ENCODE peak calls at places on chromosomes 16 and 17, in four cellular contexts. One of them, this sample, is unnamed.

GRCh38 chr16:9136596-9136995 is 45.2 kb downstream of the HAPSTR1 start:
- DNase-seq in A549: no peak
- DNase-seq in NCI-H2029: no peak
- DNase-seq in lower lobe of right lung: peak
- DNase-seq in this sample: no peak

GRCh38 chr16:75065149-75065807 is 51.3 kb downstream of the LDHD start:
- DNase-seq in lower lobe of right lung: peak
- DNase-seq in NCI-H2029: no peak
- DNase-seq in A549: peak
- DNase-seq in this sample: no peak

GRCh38 chr17:60851181-60851580 is 173.5 kb downstream of the BCAS3 start:
- DNase-seq in NCI-H2029: no peak
- DNase-seq in A549: no peak
- DNase-seq in lower lobe of right lung: no peak
- DNase-seq in this sample: no peak

GRCh38 chr17:3966720-3967363 is 2.6 kb upstream of the ATP2A3 start:
- DNase-seq in NCI-H2029: no peak
- DNase-seq in A549: no peak
- DNase-seq in lower lobe of right lung: no peak
- DNase-seq in this sample: no peak

GRCh38 chr17:2212328-2212981 is 91.1 kb downstream of the SMG6 start:
- DNase-seq in lower lobe of right lung: no peak
- DNase-seq in NCI-H2029: no peak
- DNase-seq in A549: no peak
- DNase-seq in this sample: no peak

GRCh38 chr16:24846548-24847357 is 990 bp downstream of the SLC5A11 start:
- DNase-seq in A549: no peak
- DNase-seq in NCI-H2029: no peak
- DNase-seq in lower lobe of right lung: no peak
- DNase-seq in this sample: no peak

GRCh38 chr17:57868775-57869598 is 19.1 kb upstream of the MRPS23 start:
- DNase-seq in NCI-H2029: no peak
- DNase-seq in A549: no peak
- DNase-seq in lower lobe of right lung: no peak
- DNase-seq in this sample: no peak

GRCh38 chr16:68065716-68066305 is 19.4 kb upstream of the NFATC3 start:
- DNase-seq in A549: no peak
- DNase-seq in NCI-H2029: no peak
- DNase-seq in lower lobe of right lung: no peak
- DNase-seq in this sample: no peak

GRCh38 chr16:83992624-83993023 is 24.6 kb downstream of the NECAB2 start:
- DNase-seq in NCI-H2029: peak
- DNase-seq in lower lobe of right lung: no peak
- DNase-seq in A549: no peak
- DNase-seq in this sample: no peak

GRCh38 chr17:30413109-30413508 is 34.4 kb downstream of the CPD start:
- DNase-seq in lower lobe of right lung: no peak
- DNase-seq in NCI-H2029: no peak
- DNase-seq in A549: no peak
- DNase-seq in this sample: no peak

GRCh38 chr16:83403751-83404150 is 404.0 kb upstream of the HSBP1 start:
- DNase-seq in A549: no peak
- DNase-seq in NCI-H2029: no peak
- DNase-seq in lower lobe of right lung: no peak
- DNase-seq in this sample: no peak

GRCh38 chr16:84607694-84608093 is 10.2 kb downstream of the COTL1 start:
- DNase-seq in A549: no peak
- DNase-seq in NCI-H2029: no peak
- DNase-seq in lower lobe of right lung: no peak
- DNase-seq in this sample: no peak

GRCh38 chr17:32152130-32152529 is 9.8 kb downstream of the RHOT1 start:
- DNase-seq in A549: no peak
- DNase-seq in NCI-H2029: no peak
- DNase-seq in lower lobe of right lung: no peak
- DNase-seq in this sample: no peak

GRCh38 chr17:2111691-2112090 is 56.8 kb downstream of the HIC1 start:
- DNase-seq in NCI-H2029: no peak
- DNase-seq in A549: no peak
- DNase-seq in lower lobe of right lung: no peak
- DNase-seq in this sample: no peak

GRCh38 chr17:81354944-81355327 is 40.3 kb upstream of the BAHCC1 start:
- DNase-seq in A549: no peak
- DNase-seq in NCI-H2029: no peak
- DNase-seq in lower lobe of right lung: no peak
- DNase-seq in this sample: no peak

GRCh38 chr17:74877592-74878543 is 5.1 kb upstream of the FDXR start:
- DNase-seq in lower lobe of right lung: no peak
- DNase-seq in NCI-H2029: no peak
- DNase-seq in A549: no peak
- DNase-seq in this sample: no peak

GRCh38 chr16:80569440-80570105 is 28.8 kb downstream of the DYNLRB2 start:
- DNase-seq in NCI-H2029: no peak
- DNase-seq in A549: peak
- DNase-seq in lower lobe of right lung: no peak
- DNase-seq in this sample: no peak

GRCh38 chr16:9429946-9430345 is 338.5 kb downstream of the HAPSTR1 start:
- DNase-seq in NCI-H2029: no peak
- DNase-seq in lower lobe of right lung: no peak
- DNase-seq in A549: no peak
- DNase-seq in this sample: no peak

GRCh38 chr17:31339906-31340661 is 18.7 kb upstream of the EVI2A start:
- DNase-seq in A549: no peak
- DNase-seq in lower lobe of right lung: no peak
- DNase-seq in NCI-H2029: no peak
- DNase-seq in this sample: no peak

GRCh38 chr16:6512512-6512911 is 820.1 kb upstream of the RBFOX1 start:
- DNase-seq in NCI-H2029: no peak
- DNase-seq in lower lobe of right lung: no peak
- DNase-seq in A549: no peak
- DNase-seq in this sample: no peak

GRCh38 chr16:28504707-28505404 is 1.8 kb downstream of the IL27 start:
- DNase-seq in A549: no peak
- DNase-seq in NCI-H2029: peak
- DNase-seq in lower lobe of right lung: no peak
- DNase-seq in this sample: no peak

GRCh38 chr17:39100530-39100929 is 50.9 kb downstream of the PLXDC1 start:
- DNase-seq in lower lobe of right lung: no peak
- DNase-seq in A549: no peak
- DNase-seq in NCI-H2029: no peak
- DNase-seq in this sample: no peak

This sample was measured in NCI-H510A treated with DMSO at 0.1 percent for 48 hours.